ENCODE peak calls at places on chromosomes 7 and 10, in seven cellular contexts. B is coronary artery; M is putamen; Y is stimulated activated CD4-positive, alpha-beta T cell treated with anti-CD3 and anti-CD28 coated beads, Interleukin-12 subunit alpha, Interleukin-12 subunit beta, amount 100 ng/mL, for 24 hours; K is stimulated activated CD8-positive, alpha-beta memory T cell treated with anti-CD3 and anti-CD28 coated beads, Interleukin-2, amount 100 ng/mL, for 1 hour; J is A172; S is HT1080. F is an unnamed sample.

GRCh38 chr7:35556532-35557471 is 138.1 kb downstream of the HERPUD2 start:
- DNase-seq in Y (no peak), K (no peak), B (peak; percentile 17), S (no peak), J (no peak), M (no peak), F (no peak)

GRCh38 chr10:14750900-14751575 is 23.7 kb downstream of the FAM107B start:
- DNase-seq in S (no peak), J (no peak), K (no peak), Y (no peak), M (no peak), B (no peak), F (no peak)

GRCh38 chr10:5595591-5596590 is 70.5 kb downstream of the ASB13 start:
- DNase-seq in K (no peak), J (peak; percentile 91), M (no peak), Y (no peak), S (peak; percentile 95), B (no peak), F (no peak)

GRCh38 chr7:55271661-55272060 is 93.5 kb upstream of the LANCL2 start:
- DNase-seq in B (peak; percentile 54), K (no peak), Y (no peak), S (no peak), J (no peak), M (no peak), F (no peak)

GRCh38 chr7:149217570-149217969 is 21.9 kb upstream of the ZNF212 start:
- DNase-seq in K (no peak), B (no peak), Y (no peak), J (no peak), S (no peak), M (no peak), F (no peak)

GRCh38 chr7:51591223-51591622 is 274.6 kb upstream of the COBL start:
- DNase-seq in Y (no peak), S (no peak), M (no peak), J (no peak), K (no peak), B (no peak), F (no peak)

GRCh38 chr7:151699147-151699546 is 177.8 kb downstream of the PRKAG2 start:
- DNase-seq in Y (no peak), K (no peak), B (no peak), S (peak; percentile 97), M (no peak), J (peak; percentile 98), F (no peak)

GRCh38 chr7:152050547-152050971 is 25.1 kb downstream of the GALNT11 start:
- DNase-seq in K (no peak), J (peak; percentile 10), M (peak; percentile 36), B (no peak), S (peak; percentile 3), Y (no peak), F (no peak)

GRCh38 chr10:22640351-22640750 is 74.0 kb downstream of the PIP4K2A start:
- DNase-seq in B (no peak), Y (no peak), S (no peak), J (no peak), K (no peak), M (no peak), F (no peak)

GRCh38 chr7:122416316-122416925 is 111.9 kb upstream of the FEZF1 start:
- DNase-seq in S (no peak), J (no peak), K (no peak), M (peak; percentile 5), B (no peak), Y (no peak), F (no peak)

GRCh38 chr10:69742928-69743602 is 58.6 kb upstream of the COL13A1 start:
- DNase-seq in K (no peak), S (no peak), J (peak; percentile 27), M (no peak), Y (no peak), B (no peak), F (no peak)

GRCh38 chr10:125578658-125579315 is 104.2 kb downstream of the TEX36 start:
- DNase-seq in S (no peak), Y (no peak), J (no peak), M (no peak), B (no peak), K (no peak), F (no peak)

GRCh38 chr7:74599251-74599650 is 58.3 kb upstream of the GTF2I start:
- DNase-seq in B (no peak), M (no peak), Y (no peak), S (no peak), K (no peak), J (no peak), F (no peak)

F was measured in suprapubic skin.